ENCODE peak calls at places on chromosome 14, in ten cellular contexts. Q is colonic mucosa, G is AG08395, P is nephron progenitor cell, M is WTC11, L is astrocyte, N is kidney glomerular epithelial cell, T is hepatic stellate cell, Y is AG08396, H is EL. O is an unnamed sample.

GRCh38 chr14:92704036-92704804 is 44.2 kb downstream of the LGMN start:
- DNase-seq in Q (no peak), G (no peak), P (no peak), M (no peak), L (no peak), N (no peak), T (no peak), Y (no peak), H (no peak), O (no peak)

GRCh38 chr14:100281286-100282082 is 24.8 kb downstream of the SLC25A29 start:
- DNase-seq in Q (no peak), G (no peak), P (no peak), M (no peak), L (no peak), N (no peak), T (no peak), Y (no peak), H (no peak), O (no peak)

GRCh38 chr14:52266179-52266578 is 1.3 kb upstream of the PTGDR start:
- DNase-seq in Q (no peak), G (peak), P (no peak), M (no peak), L (peak), N (no peak), T (peak), Y (peak), H (peak), O (no peak)

GRCh38 chr14:36818794-36819384 is 157.2 kb downstream of the PAX9 start:
- DNase-seq in Q (no peak), G (peak), P (no peak), M (no peak), L (peak), N (no peak), T (no peak), Y (no peak), H (peak), O (no peak)

GRCh38 chr14:75361751-75362433 is 65.9 kb upstream of the JDP2 start:
- DNase-seq in Q (no peak), G (peak), P (no peak), M (no peak), L (no peak), N (no peak), T (peak), Y (peak), H (no peak), O (no peak)

GRCh38 chr14:68124885-68125731 is 305.5 kb downstream of the RAD51B start:
- DNase-seq in Q (no peak), G (peak), P (no peak), M (no peak), L (peak), N (peak), T (no peak), Y (peak), H (peak), O (peak)

GRCh38 chr14:101965796-101966718 is 1.7 kb downstream of the DYNC1H1 start:
- DNase-seq in Q (no peak), G (no peak), P (no peak), M (no peak), L (no peak), N (no peak), T (no peak), Y (no peak), H (peak), O (no peak)

GRCh38 chr14:77299776-77300175 is 20.9 kb downstream of the POMT2 start:
- DNase-seq in Q (peak), G (no peak), P (no peak), M (no peak), L (no peak), N (no peak), T (no peak), Y (no peak), H (no peak), O (no peak)

GRCh38 chr14:22552001-22552826 is 36.8 kb downstream of the DAD1 start:
- DNase-seq in Q (no peak), G (no peak), P (no peak), M (no peak), L (no peak), N (no peak), T (no peak), Y (no peak), H (no peak), O (no peak)

GRCh38 chr14:62039871-62040270 is 277.7 kb downstream of the SNAPC1 start:
- DNase-seq in Q (no peak), G (no peak), P (no peak), M (no peak), L (no peak), N (no peak), T (no peak), Y (no peak), H (no peak), O (peak)

GRCh38 chr14:64878775-64879634 is 702 bp downstream of the SPTB start:
- DNase-seq in Q (peak), G (no peak), P (peak), M (peak), L (no peak), N (no peak), T (no peak), Y (no peak), H (peak), O (peak)

GRCh38 chr14:36070056-36071043 is 106.2 kb downstream of the PTCSC3 start:
- DNase-seq in Q (peak), G (peak), P (peak), M (peak), L (peak), N (peak), T (peak), Y (peak), H (peak), O (peak)

GRCh38 chr14:25868521-25869314 is 729.1 kb downstream of the NOVA1 start:
- DNase-seq in Q (peak), G (no peak), P (no peak), M (no peak), L (no peak), N (no peak), T (no peak), Y (no peak), H (no peak), O (no peak)

GRCh38 chr14:104113631-104114420 is 24.6 kb upstream of the KIF26A start:
- DNase-seq in Q (peak), G (no peak), P (peak), M (no peak), L (no peak), N (no peak), T (no peak), Y (no peak), H (no peak), O (no peak)

GRCh38 chr14:94334837-94335236 is 11.7 kb upstream of the SERPINA6 start:
- DNase-seq in Q (no peak), G (no peak), P (no peak), M (no peak), L (peak), N (no peak), T (no peak), Y (no peak), H (no peak), O (no peak)

GRCh38 chr14:64266206-64266605 is 28.0 kb downstream of the ESR2 start:
- DNase-seq in Q (no peak), G (peak), P (no peak), M (no peak), L (no peak), N (peak), T (peak), Y (peak), H (peak), O (no peak)

GRCh38 chr14:100383727-100384158 is 60.6 kb downstream of the SLC25A47 start:
- DNase-seq in Q (peak), G (peak), P (peak), M (peak), L (no peak), N (peak), T (peak), Y (peak), H (peak), O (peak)

GRCh38 chr14:24079521-24080141 is 8.3 kb downstream of the CPNE6 start:
- DNase-seq in Q (no peak), G (no peak), P (peak), M (peak), L (no peak), N (no peak), T (no peak), Y (no peak), H (no peak), O (no peak)

GRCh38 chr14:60981626-60982455 is 796 bp downstream of the SLC38A6 start:
- DNase-seq in Q (no peak), G (peak), P (no peak), M (no peak), L (peak), N (peak), T (peak), Y (peak), H (peak), O (peak)

GRCh38 chr14:104784218-104784568 is 11.4 kb downstream of the AKT1 start:
- DNase-seq in Q (no peak), G (no peak), P (no peak), M (no peak), L (no peak), N (no peak), T (no peak), Y (no peak), H (no peak), O (no peak)

GRCh38 chr14:22532345-22533056 is 56.5 kb downstream of the DAD1 start:
- DNase-seq in Q (no peak), G (peak), P (no peak), M (no peak), L (peak), N (no peak), T (peak), Y (no peak), H (peak), O (no peak)

GRCh38 chr14:67428501-67429031 is 16.6 kb upstream of the PLEK2 start:
- DNase-seq in Q (no peak), G (peak), P (no peak), M (no peak), L (peak), N (no peak), T (no peak), Y (peak), H (peak), O (peak)

GRCh38 chr14:71208702-71209357 is 301.6 kb downstream of the PCNX1 start:
- DNase-seq in Q (no peak), G (no peak), P (no peak), M (no peak), L (no peak), N (no peak), T (no peak), Y (no peak), H (no peak), O (no peak)

GRCh38 chr14:37709419-37710195 is 114.2 kb downstream of the TTC6 start:
- DNase-seq in Q (no peak), G (peak), P (no peak), M (no peak), L (peak), N (no peak), T (no peak), Y (no peak), H (peak), O (no peak)

GRCh38 chr14:103543721-103544626 is 15.0 kb downstream of the TRMT61A start:
- DNase-seq in Q (no peak), G (no peak), P (no peak), M (no peak), L (no peak), N (no peak), T (no peak), Y (no peak), H (no peak), O (no peak)

GRCh38 chr14:24741871-24742270 is 107.9 kb upstream of the GZMB start:
- DNase-seq in Q (no peak), G (peak), P (no peak), M (no peak), L (peak), N (peak), T (no peak), Y (peak), H (peak), O (no peak)

GRCh38 chr14:99035712-99036593 is 236.0 kb downstream of the BCL11B start:
- DNase-seq in Q (peak), G (peak), P (peak), M (peak), L (peak), N (peak), T (peak), Y (peak), H (peak), O (peak)

GRCh38 chr14:65320661-65321308 is 91.7 kb upstream of the FUT8 start:
- DNase-seq in Q (no peak), G (no peak), P (no peak), M (no peak), L (no peak), N (no peak), T (no peak), Y (no peak), H (no peak), O (no peak)

O was measured in hepatocyte.